ENCODE peak calls at places on chromosomes 5 and 9, in four cellular contexts. K, M, E and U are unnamed samples.

GRCh38 chr5:151243564-151243963 is 9.4 kb upstream of the GM2A start:
- DNase-seq in E (no peak), M (no peak), K (no peak), U (no peak)

GRCh38 chr5:160359816-160360215 is 10.6 kb downstream of the C1QTNF2 start:
- DNase-seq in M (no peak), E (no peak), K (no peak), U (no peak)

GRCh38 chr5:91058155-91058554 is 325.0 kb downstream of the ARRDC3 start:
- DNase-seq in E (no peak), M (no peak), K (no peak), U (no peak)

GRCh38 chr5:74640450-74641013 is at the start of gene ENC1:
- DNase-seq in E (peak; percentile 68), M (peak; percentile 94), K (peak; percentile 82), U (peak; percentile 88)

GRCh38 chr9:110591526-110591925 is 12.0 kb upstream of the SVEP1 start:
- DNase-seq in K (no peak), E (no peak), M (peak; percentile 58), U (no peak)

GRCh38 chr5:82885657-82886389 is 191.4 kb downstream of the TMEM167A start:
- DNase-seq in M (peak; percentile 19), K (no peak), E (no peak), U (no peak)

GRCh38 chr9:78030553-78031270 is 899 bp downstream of the GNAQ start:
- DNase-seq in M (peak; percentile 76), K (peak; percentile 74), E (peak; percentile 28), U (peak; percentile 79)

GRCh38 chr5:452856-453710 is 10.1 kb downstream of the EXOC3 start:
- DNase-seq in E (no peak), K (peak; percentile 38), M (no peak), U (no peak)

GRCh38 chr9:137385061-137385655 is 37.8 kb downstream of the EXD3 start:
- DNase-seq in K (peak; percentile 42), M (no peak), E (no peak), U (no peak)

GRCh38 chr9:108609227-108609894 is 246.4 kb downstream of the ACTL7B start:
- DNase-seq in K (no peak), E (peak; percentile 41), M (peak; percentile 24), U (no peak)

GRCh38 chr9:93899609-93900435 is 55.3 kb downstream of the BARX1 start:
- DNase-seq in M (no peak), K (no peak), E (no peak), U (peak; percentile 65)

GRCh38 chr5:39485075-39485474 is 60.3 kb upstream of the DAB2 start:
- DNase-seq in M (no peak), E (no peak), K (no peak), U (no peak)

GRCh38 chr9:84557751-84558150 is 111.8 kb upstream of the NTRK2 start:
- DNase-seq in M (no peak), K (no peak), E (no peak), U (no peak)

GRCh38 chr9:124251605-124252366 is 6.0 kb upstream of the NEK6 start:
- DNase-seq in K (peak; percentile 8), E (peak; percentile 80), M (peak; percentile 61), U (no peak)

GRCh38 chr9:91500509-91501011 is 76.9 kb upstream of the NFIL3 start:
- DNase-seq in K (no peak), E (peak; percentile 75), M (peak; percentile 68), U (no peak)

GRCh38 chr9:111759762-111760639 is 34.7 kb downstream of the SHOC1 start:
- DNase-seq in M (peak; percentile 90), E (peak; percentile 71), K (no peak), U (no peak)

GRCh38 chr5:160339406-160340140 is 27.2 kb upstream of the CCNJL start:
- DNase-seq in E (no peak), K (no peak), M (no peak), U (no peak)

GRCh38 chr5:159104759-159105317 is 5.1 kb upstream of the EBF1 start:
- DNase-seq in M (no peak), K (no peak), E (no peak), U (no peak)

GRCh38 chr5:134649163-134649916 is 755 bp downstream of the SEC24A start:
- DNase-seq in M (peak; percentile 47), E (peak; percentile 45), K (no peak), U (no peak)

GRCh38 chr9:75041041-75041440 is 12.9 kb upstream of the CARNMT1 start:
- DNase-seq in M (peak; percentile 52), K (no peak), E (no peak), U (no peak)

GRCh38 chr5:77066823-77067442 is 20.2 kb downstream of the ZBED3 start:
- DNase-seq in E (no peak), M (peak; percentile 84), K (no peak), U (no peak)

GRCh38 chr5:157866536-157866935 is 7.6 kb upstream of the CLINT1 start:
- DNase-seq in E (no peak), M (no peak), K (no peak), U (no peak)

GRCh38 chr5:108251350-108251749 is 130.5 kb downstream of the FBXL17 start:
- DNase-seq in M (peak; percentile 34), E (no peak), K (no peak), U (no peak)

GRCh38 chr9:89664896-89665329 is 60.1 kb downstream of the GADD45G start:
- DNase-seq in M (no peak), E (peak; percentile 60), K (no peak), U (no peak)

GRCh38 chr5:173823274-173823644 is 64.9 kb upstream of the CPEB4 start:
- DNase-seq in K (no peak), M (no peak), E (no peak), U (no peak)

GRCh38 chr9:134203224-134203623 is 38.9 kb upstream of the RNU6ATAC start:
- DNase-seq in E (no peak), M (no peak), K (no peak), U (no peak)

GRCh38 chr9:112175796-112176315 is 759 bp upstream of the SUSD1 start:
- DNase-seq in M (no peak), K (no peak), E (no peak), U (no peak)

GRCh38 chr5:4361626-4362281 is 766.1 kb downstream of the IRX1 start:
- DNase-seq in E (no peak), K (no peak), M (no peak), U (no peak)

GRCh38 chr9:98597372-98597771 is 111.4 kb downstream of the GABBR2 start:
- DNase-seq in K (no peak), M (no peak), E (no peak), U (peak; percentile 22)

GRCh38 chr5:150180241-150181027 is 9.4 kb upstream of the SLC6A7 start:
- DNase-seq in E (no peak), K (peak; percentile 82), M (no peak), U (peak; percentile 94)

GRCh38 chr9:137456864-137457405 is 2.2 kb downstream of the NSMF start:
- DNase-seq in M (no peak), K (peak; percentile 67), E (no peak), U (no peak)

GRCh38 chr5:159217236-159217635 is 7.9 kb upstream of the RNF145 start:
- DNase-seq in E (no peak), M (no peak), K (no peak), U (no peak)

GRCh38 chr9:713046-713445 is 128.5 kb upstream of the DMRT1 start:
- DNase-seq in K (no peak), M (no peak), E (no peak), U (no peak)

GRCh38 chr9:76902395-76902794 is 3.5 kb downstream of the PRUNE2 start:
- DNase-seq in M (no peak), E (no peak), K (no peak), U (no peak)